ENCODE peak calls at places on chromosomes 5 and 9, in ten cellular contexts. V, F, Y, C, N, E, O, W, D and S are unnamed samples.

GRCh38 chr5:116861662-116862061 is 287.0 kb upstream of the SEMA6A start:
- DNase-seq in C (no peak), D (no peak), W (no peak), E (no peak), Y (no peak), O (no peak), V (no peak), N (no peak), F (no peak), S (no peak)

GRCh38 chr5:95738069-95738468 is 6.9 kb downstream of the RHOBTB3 start:
- DNase-seq in Y (no peak), O (no peak), V (no peak), W (no peak), C (no peak), E (no peak), D (no peak), F (no peak), N (no peak), S (no peak)

GRCh38 chr5:1312993-1313833 is 18.3 kb upstream of the TERT start:
- DNase-seq in W (peak), F (no peak), Y (no peak), V (no peak), O (no peak), N (peak), D (peak), C (no peak), E (no peak), S (no peak)

GRCh38 chr5:84113246-84114118 is 271.2 kb downstream of the EDIL3 start:
- DNase-seq in V (no peak), F (peak), Y (no peak), E (peak), D (no peak), C (no peak), O (no peak), N (peak), W (no peak), S (peak)

GRCh38 chr9:90433398-90433890 is 209.2 kb downstream of the DIRAS2 start:
- DNase-seq in O (no peak), V (peak), Y (no peak), F (peak), D (no peak), N (no peak), W (no peak), E (peak), C (peak), S (no peak)

GRCh38 chr9:2023042-2023441 is 7.9 kb downstream of the SMARCA2 start:
- DNase-seq in D (no peak), O (no peak), N (peak), W (no peak), C (no peak), F (no peak), V (no peak), E (no peak), Y (no peak), S (no peak)

GRCh38 chr5:14816999-14817761 is 54.4 kb downstream of the ANKH start:
- DNase-seq in N (no peak), O (no peak), Y (no peak), F (no peak), E (no peak), D (no peak), W (no peak), C (no peak), V (no peak), S (no peak)

GRCh38 chr9:113756476-113757198 is 119.5 kb upstream of the ZNF618 start:
- DNase-seq in N (no peak), Y (no peak), W (no peak), D (no peak), F (no peak), C (no peak), O (no peak), V (no peak), E (no peak), S (no peak)

GRCh38 chr9:129283705-129284606 is 105.9 kb upstream of the IER5L start:
- DNase-seq in W (no peak), F (no peak), C (no peak), V (no peak), Y (no peak), O (no peak), N (no peak), E (no peak), D (no peak), S (no peak)

GRCh38 chr5:174777545-174777944 is 53.2 kb downstream of the MSX2 start:
- DNase-seq in D (no peak), V (no peak), E (no peak), C (no peak), Y (no peak), W (no peak), N (no peak), F (no peak), O (no peak), S (no peak)

GRCh38 chr5:175493260-175493659 is 14.9 kb downstream of the SFXN1 start:
- DNase-seq in V (no peak), C (no peak), F (no peak), Y (no peak), E (no peak), N (no peak), D (no peak), O (no peak), W (no peak), S (no peak)

GRCh38 chr5:137250421-137250820 is 248.7 kb downstream of the SPOCK1 start:
- DNase-seq in W (no peak), C (no peak), O (no peak), Y (no peak), V (no peak), F (no peak), E (no peak), N (no peak), D (no peak), S (no peak)

GRCh38 chr5:93476211-93476851 is 104.7 kb downstream of the NR2F1-AS1 start:
- DNase-seq in N (no peak), D (no peak), W (no peak), O (no peak), F (no peak), V (peak), C (no peak), E (no peak), Y (no peak), S (no peak)

GRCh38 chr5:100502684-100503083 is 32.5 kb upstream of the FAM174A start:
- DNase-seq in O (no peak), E (no peak), D (no peak), F (no peak), C (no peak), Y (no peak), V (no peak), W (no peak), N (no peak), S (no peak)